ENCODE peak calls at places on chromosome X, in seven cellular contexts. One of them, this sample, is unnamed.

GRCh38 chrX:41522071-41522470 is 74.9 kb downstream of the NYX start:
- DNase-seq in A549: no peak
- DNase-seq in transverse colon: no peak
- DNase-seq in sigmoid colon: no peak
- DNase-seq in suprapubic skin: no peak
- DNase-seq in SK-N-SH: no peak
- DNase-seq in stomach: no peak
- DNase-seq in this sample: no peak

GRCh38 chrX:107894038-107894437 is 68.4 kb downstream of the MID2 start:
- DNase-seq in sigmoid colon: no peak
- DNase-seq in SK-N-SH: peak
- DNase-seq in transverse colon: no peak
- DNase-seq in A549: peak
- DNase-seq in suprapubic skin: no peak
- DNase-seq in stomach: no peak
- DNase-seq in this sample: no peak

GRCh38 chrX:124981420-124981819 is 338.3 kb upstream of the TEX13C start:
- DNase-seq in sigmoid colon: no peak
- DNase-seq in transverse colon: no peak
- DNase-seq in SK-N-SH: no peak
- DNase-seq in suprapubic skin: no peak
- DNase-seq in stomach: no peak
- DNase-seq in A549: no peak
- DNase-seq in this sample: no peak

GRCh38 chrX:73668779-73669178 is 105.8 kb downstream of the CHIC1 start:
- DNase-seq in sigmoid colon: no peak
- DNase-seq in SK-N-SH: no peak
- DNase-seq in suprapubic skin: no peak
- DNase-seq in A549: no peak
- DNase-seq in stomach: no peak
- DNase-seq in transverse colon: no peak
- DNase-seq in this sample: no peak

GRCh38 chrX:46938589-46938988 is 26.4 kb downstream of the JADE3 start:
- DNase-seq in A549: no peak
- DNase-seq in suprapubic skin: no peak
- DNase-seq in stomach: no peak
- DNase-seq in SK-N-SH: no peak
- DNase-seq in sigmoid colon: no peak
- DNase-seq in transverse colon: no peak
- DNase-seq in this sample: no peak

GRCh38 chrX:18574591-18574990 is 97.3 kb downstream of the RS1 start:
- DNase-seq in SK-N-SH: no peak
- DNase-seq in A549: no peak
- DNase-seq in sigmoid colon: peak
- DNase-seq in stomach: no peak
- DNase-seq in transverse colon: no peak
- DNase-seq in suprapubic skin: no peak
- DNase-seq in this sample: peak

GRCh38 chrX:137432609-137433008 is 133.3 kb upstream of the ZIC3 start:
- DNase-seq in suprapubic skin: no peak
- DNase-seq in A549: no peak
- DNase-seq in transverse colon: no peak
- DNase-seq in sigmoid colon: no peak
- DNase-seq in stomach: no peak
- DNase-seq in SK-N-SH: peak
- DNase-seq in this sample: no peak

GRCh38 chrX:100731441-100732281 is at the start of gene SYTL4:
- DNase-seq in SK-N-SH: peak
- DNase-seq in A549: peak
- DNase-seq in suprapubic skin: peak
- DNase-seq in transverse colon: peak
- DNase-seq in sigmoid colon: peak
- DNase-seq in stomach: peak
- DNase-seq in this sample: no peak

GRCh38 chrX:116181300-116181699 is 10.8 kb downstream of the AGTR2 start:
- DNase-seq in A549: no peak
- DNase-seq in stomach: no peak
- DNase-seq in suprapubic skin: no peak
- DNase-seq in transverse colon: peak
- DNase-seq in sigmoid colon: no peak
- DNase-seq in SK-N-SH: no peak
- DNase-seq in this sample: no peak

GRCh38 chrX:130704053-130705038 is 198.7 kb downstream of the ENOX2 start:
- DNase-seq in sigmoid colon: no peak
- DNase-seq in SK-N-SH: no peak
- DNase-seq in transverse colon: no peak
- DNase-seq in stomach: no peak
- DNase-seq in suprapubic skin: no peak
- DNase-seq in A549: no peak
- DNase-seq in this sample: no peak

GRCh38 chrX:133819546-133819945 is 165.8 kb downstream of the GPC3 start:
- DNase-seq in SK-N-SH: no peak
- DNase-seq in transverse colon: no peak
- DNase-seq in A549: no peak
- DNase-seq in suprapubic skin: no peak
- DNase-seq in sigmoid colon: no peak
- DNase-seq in stomach: no peak
- DNase-seq in this sample: no peak

GRCh38 chrX:129759576-129760061 is 20.1 kb upstream of the SASH3 start:
- DNase-seq in sigmoid colon: no peak
- DNase-seq in A549: no peak
- DNase-seq in SK-N-SH: no peak
- DNase-seq in transverse colon: peak
- DNase-seq in suprapubic skin: no peak
- DNase-seq in stomach: peak
- DNase-seq in this sample: peak

GRCh38 chrX:21683910-21684309 is 25.8 kb upstream of the KLHL34 start:
- DNase-seq in stomach: no peak
- DNase-seq in suprapubic skin: no peak
- DNase-seq in A549: no peak
- DNase-seq in SK-N-SH: no peak
- DNase-seq in sigmoid colon: no peak
- DNase-seq in transverse colon: no peak
- DNase-seq in this sample: no peak

GRCh38 chrX:2969021-2969420 is 37.3 kb upstream of the ARSH start:
- DNase-seq in suprapubic skin: no peak
- DNase-seq in transverse colon: no peak
- DNase-seq in SK-N-SH: no peak
- DNase-seq in A549: no peak
- DNase-seq in sigmoid colon: no peak
- DNase-seq in stomach: no peak
- DNase-seq in this sample: no peak

GRCh38 chrX:94058728-94059382 is 384.8 kb downstream of the FAM133A start:
- DNase-seq in stomach: no peak
- DNase-seq in sigmoid colon: no peak
- DNase-seq in SK-N-SH: peak
- DNase-seq in transverse colon: no peak
- DNase-seq in suprapubic skin: no peak
- DNase-seq in A549: no peak
- DNase-seq in this sample: no peak

GRCh38 chrX:150761176-150761818 is 68.1 kb downstream of the MTMR1 start:
- DNase-seq in SK-N-SH: no peak
- DNase-seq in stomach: no peak
- DNase-seq in sigmoid colon: no peak
- DNase-seq in transverse colon: no peak
- DNase-seq in suprapubic skin: no peak
- DNase-seq in A549: no peak
- DNase-seq in this sample: no peak

GRCh38 chrX:150763810-150764209 is 70.6 kb downstream of the MTMR1 start:
- DNase-seq in A549: no peak
- DNase-seq in transverse colon: no peak
- DNase-seq in sigmoid colon: no peak
- DNase-seq in SK-N-SH: no peak
- DNase-seq in stomach: no peak
- DNase-seq in suprapubic skin: no peak
- DNase-seq in this sample: no peak

GRCh38 chrX:150763303-150763797 is 70.2 kb downstream of the MTMR1 start:
- DNase-seq in SK-N-SH: no peak
- DNase-seq in stomach: no peak
- DNase-seq in A549: no peak
- DNase-seq in sigmoid colon: no peak
- DNase-seq in suprapubic skin: no peak
- DNase-seq in transverse colon: no peak
- DNase-seq in this sample: no peak

GRCh38 chrX:150761819-150762216 is 68.6 kb downstream of the MTMR1 start:
- DNase-seq in A549: no peak
- DNase-seq in SK-N-SH: no peak
- DNase-seq in stomach: no peak
- DNase-seq in transverse colon: no peak
- DNase-seq in sigmoid colon: no peak
- DNase-seq in suprapubic skin: no peak
- DNase-seq in this sample: no peak

DNA sequence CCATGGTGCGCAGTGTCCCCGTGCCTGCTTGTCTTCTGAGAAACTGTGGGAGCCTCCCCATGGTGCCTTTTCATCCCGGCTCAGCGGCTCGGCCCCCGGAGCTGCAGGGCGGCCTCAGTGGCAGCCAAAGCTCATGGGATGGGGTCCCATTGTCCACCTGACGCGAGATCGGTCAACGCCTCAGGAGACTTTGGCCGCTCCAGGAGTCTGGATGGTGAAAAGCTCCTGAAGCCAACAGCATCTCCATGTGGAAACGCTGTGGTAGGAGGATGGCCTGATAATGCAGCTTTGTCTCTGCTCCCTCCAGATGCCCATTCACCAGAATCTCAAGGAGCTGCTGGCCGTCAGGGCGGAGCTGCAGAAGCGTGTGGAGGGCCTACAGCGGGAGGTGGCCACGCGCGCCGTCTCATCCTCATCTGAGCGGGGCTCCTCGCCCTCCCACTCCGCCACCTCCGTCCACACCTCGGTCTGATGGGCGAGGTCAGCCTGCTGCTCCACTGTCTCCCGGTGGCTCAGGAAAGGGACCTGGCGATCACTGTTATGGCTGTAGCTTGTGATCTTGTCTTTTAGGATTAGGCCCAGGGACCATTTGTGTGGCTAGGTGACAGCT is 69.2 kb downstream of the MTMR1 start:
- DNase-seq in stomach: no peak
- DNase-seq in transverse colon: no peak
- DNase-seq in A549: no peak
- DNase-seq in SK-N-SH: no peak
- DNase-seq in sigmoid colon: no peak
- DNase-seq in suprapubic skin: no peak
- DNase-seq in this sample: no peak
- TF ChIP-seq EP300 in stomach: no peak
- TF ChIP-seq EP300 in transverse colon: no peak
- TF ChIP-seq EP300 in A549: no peak
- TF ChIP-seq EP300 in SK-N-SH: no peak
- TF ChIP-seq EP300 in sigmoid colon: no peak
- TF ChIP-seq EP300 in suprapubic skin: no peak
- TF ChIP-seq EP300 in this sample: no peak

DNA sequence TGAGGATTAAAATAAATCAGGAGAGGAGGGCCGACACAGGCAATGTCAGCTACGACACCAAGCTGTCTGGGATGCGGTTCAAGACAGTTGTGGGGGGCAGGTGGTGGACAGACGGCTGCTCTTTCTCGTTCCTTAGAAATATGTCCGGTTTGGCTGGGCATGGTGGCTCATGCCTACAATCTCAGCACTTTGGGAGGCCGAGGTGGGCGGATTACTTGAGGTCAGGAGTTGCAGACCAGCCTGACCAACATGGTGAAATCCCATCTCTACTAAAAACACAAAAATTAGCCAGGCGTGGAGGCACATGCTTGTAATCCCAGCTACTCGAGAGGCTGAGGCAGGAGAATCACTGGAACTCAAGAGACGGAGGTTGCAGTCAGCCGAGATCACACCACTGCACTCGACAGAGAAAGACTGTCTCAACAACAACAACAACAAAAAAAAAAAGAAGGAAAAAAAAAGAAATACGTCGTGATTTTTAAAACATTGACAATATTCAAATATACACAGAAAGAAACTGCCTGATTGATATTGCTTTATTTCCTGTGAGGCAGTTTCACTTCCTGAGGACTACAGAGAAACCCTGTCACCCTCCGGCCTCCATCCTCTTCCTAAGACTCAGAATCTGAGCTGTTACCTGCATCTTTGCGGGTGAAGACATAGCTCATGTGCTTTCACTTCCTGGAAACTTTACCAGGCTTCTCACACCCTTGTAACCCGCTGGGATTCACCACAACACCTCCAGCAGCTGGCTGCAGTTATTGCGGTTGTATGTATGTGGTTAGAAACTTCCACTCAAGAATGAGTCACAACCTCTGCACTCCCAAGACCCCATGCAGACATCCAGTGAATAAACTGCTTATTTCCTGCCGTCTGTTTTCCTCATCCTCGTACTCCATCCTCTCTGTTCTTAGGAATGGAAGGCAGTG is 63.8 kb upstream of the STS start:
- DNase-seq in suprapubic skin: no peak
- DNase-seq in sigmoid colon: no peak
- DNase-seq in transverse colon: peak
- DNase-seq in stomach: no peak
- DNase-seq in SK-N-SH: no peak
- DNase-seq in A549: no peak
- DNase-seq in this sample: no peak
- TF ChIP-seq EP300 in suprapubic skin: no peak
- TF ChIP-seq EP300 in sigmoid colon: no peak
- TF ChIP-seq EP300 in transverse colon: no peak
- TF ChIP-seq EP300 in stomach: no peak
- TF ChIP-seq EP300 in SK-N-SH: peak
- TF ChIP-seq EP300 in A549: no peak
- TF ChIP-seq EP300 in this sample: no peak

DNA sequence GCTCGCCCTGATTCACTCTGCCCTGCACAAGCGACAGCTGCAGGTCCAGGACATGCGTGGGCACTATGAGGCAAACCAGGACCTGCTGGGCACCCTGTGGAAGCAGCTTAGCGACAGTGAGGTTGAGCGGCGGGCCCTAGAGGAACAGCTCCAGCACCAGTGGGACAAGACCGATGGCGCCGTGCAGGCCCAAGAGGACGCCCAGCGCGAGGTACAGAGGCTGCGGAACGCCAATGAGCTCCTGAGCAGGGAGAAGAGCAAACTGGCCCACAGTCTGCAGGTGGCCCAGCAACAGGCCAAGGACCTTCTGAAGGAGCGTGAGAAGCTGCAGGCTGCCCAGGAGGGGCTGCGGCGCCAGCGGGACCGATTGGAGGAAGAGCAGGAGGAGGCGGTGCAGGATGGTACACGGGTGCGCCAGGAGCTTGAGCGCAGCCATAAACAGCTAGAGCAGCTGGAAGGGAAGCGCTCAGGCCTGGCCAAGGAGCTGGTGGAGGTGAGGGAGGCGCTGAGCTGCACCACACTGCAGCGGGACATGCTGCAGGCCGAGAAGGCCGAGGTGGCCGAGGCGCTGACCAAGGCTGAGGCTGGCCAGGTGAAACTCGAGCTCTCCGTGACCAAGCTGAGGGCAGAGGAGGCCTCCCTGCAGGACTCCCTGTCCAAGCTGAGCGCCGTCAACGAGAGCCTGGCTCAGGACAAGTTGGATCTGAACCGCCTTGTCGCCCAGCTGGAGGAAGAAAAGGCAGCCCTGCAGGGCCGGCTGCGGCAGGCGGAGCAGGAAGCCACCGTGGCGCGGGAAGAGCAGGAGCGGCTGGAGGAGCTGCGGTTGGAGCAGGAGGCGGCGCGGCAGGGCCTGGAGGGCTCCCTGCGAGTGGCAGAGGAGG is 12.8 kb downstream of the SMIM10L2A start:
- DNase-seq in sigmoid colon: no peak
- DNase-seq in A549: no peak
- DNase-seq in SK-N-SH: no peak
- DNase-seq in stomach: no peak
- DNase-seq in suprapubic skin: no peak
- DNase-seq in transverse colon: no peak
- DNase-seq in this sample: no peak
- TF ChIP-seq EP300 in sigmoid colon: no peak
- TF ChIP-seq EP300 in A549: no peak
- TF ChIP-seq EP300 in SK-N-SH: no peak
- TF ChIP-seq EP300 in stomach: no peak
- TF ChIP-seq EP300 in suprapubic skin: no peak
- TF ChIP-seq EP300 in transverse colon: no peak
- TF ChIP-seq EP300 in this sample: no peak

GRCh38 chrX:10045327-10046000 is 78.3 kb downstream of the CLDN34 start:
- DNase-seq in transverse colon: no peak
- DNase-seq in sigmoid colon: no peak
- DNase-seq in suprapubic skin: no peak
- DNase-seq in stomach: peak
- DNase-seq in SK-N-SH: no peak
- DNase-seq in A549: no peak
- DNase-seq in this sample: no peak
- TF ChIP-seq EP300 in transverse colon: no peak
- TF ChIP-seq EP300 in sigmoid colon: no peak
- TF ChIP-seq EP300 in suprapubic skin: no peak
- TF ChIP-seq EP300 in stomach: no peak
- TF ChIP-seq EP300 in SK-N-SH: no peak
- TF ChIP-seq EP300 in A549: no peak
- TF ChIP-seq EP300 in this sample: no peak